ENCODE peak calls at places on chromosomes 6 and 20, in five cellular contexts. B is astrocyte, E is cardiac muscle cell, P is ovary, F is hepatocyte. G is an unnamed sample.
A peak's percentile ranks its signal among the peaks of the same experiment; 100 is the strongest.

GRCh38 chr6:11098009-11098408 is 4.4 kb downstream of the SMIM13 start:
- DNase-seq in B (no peak), E (no peak), P (no peak), F (peak; percentile 38), G (no peak)

GRCh38 chr6:95387845-95388244 is 189.5 kb upstream of the MANEA start:
- DNase-seq in B (no peak), E (no peak), P (no peak), F (no peak), G (no peak)

GRCh38 chr6:1949533-1949932 is 295.9 kb downstream of the GMDS start:
- DNase-seq in B (peak; percentile 60), E (peak; percentile 66), P (no peak), F (no peak), G (no peak)

GRCh38 chr6:170091000-170091638 is 199.8 kb downstream of the DLL1 start:
- DNase-seq in B (no peak), E (no peak), P (peak; percentile 10), F (no peak), G (no peak)

GRCh38 chr6:24720131-24720603 is 1.2 kb upstream of the C6orf62 start:
- DNase-seq in B (no peak), E (peak; percentile 64), P (peak; percentile 79), F (peak; percentile 74), G (peak; percentile 87)

GRCh38 chr20:32907886-32908285 is 49.2 kb downstream of the EFCAB8 start:
- DNase-seq in B (no peak), E (no peak), P (no peak), F (no peak), G (no peak)

GRCh38 chr6:158760618-158761250 is 58.4 kb downstream of the EZR start:
- DNase-seq in B (no peak), E (no peak), P (no peak), F (peak; percentile 19), G (no peak)

GRCh38 chr6:33197431-33198048 is 2.9 kb downstream of the RXRB start:
- DNase-seq in B (peak; percentile 48), E (peak; percentile 82), P (no peak), F (peak; percentile 84), G (peak; percentile 57)

GRCh38 chr20:40942775-40943174 is 85.8 kb upstream of the TOP1 start:
- DNase-seq in B (no peak), E (no peak), P (no peak), F (no peak), G (no peak)

GRCh38 chr6:25354078-25354940 is 75.1 kb downstream of the CARMIL1 start:
- DNase-seq in B (peak; percentile 84), E (peak; percentile 52), P (no peak), F (no peak), G (no peak)

GRCh38 chr6:26379236-26380139 is 3.4 kb upstream of the BTN2A2 start:
- DNase-seq in B (no peak), E (peak; percentile 57), P (no peak), F (no peak), G (no peak)

GRCh38 chr6:38806271-38806670 is 91.2 kb downstream of the DNAH8 start:
- DNase-seq in B (no peak), E (no peak), P (no peak), F (no peak), G (no peak)

GRCh38 chr20:9503530-9504251 is 10.7 kb upstream of the LAMP5 start:
- DNase-seq in B (peak; percentile 61), E (peak; percentile 5), P (no peak), F (no peak), G (no peak)

GRCh38 chr6:136967874-136968752 is 46.0 kb downstream of the SLC35D3 start:
- DNase-seq in B (peak; percentile 47), E (peak; percentile 77), P (peak; percentile 58), F (peak; percentile 86), G (peak; percentile 74)
- TF ChIP-seq CTCF in B (peak; percentile 64), E (peak; percentile 65), P (no peak), F (peak; percentile 72), G (no peak)

GRCh38 chr20:50308513-50309279 is 118.1 kb downstream of the CEBPB start:
- DNase-seq in B (peak; percentile 98), E (peak; percentile 99), P (peak; percentile 92), F (peak; percentile 91), G (peak; percentile 80)
- TF ChIP-seq CTCF in B (no peak), E (peak; percentile 17), P (no peak), F (no peak), G (no peak)

GRCh38 chr20:51562027-51562333 is 19.5 kb upstream of the NFATC2 start:
- DNase-seq in B (peak; percentile 26), E (peak; percentile 28), P (no peak), F (no peak), G (no peak)

GRCh38 chr20:51560550-51561307 is 18.2 kb upstream of the NFATC2 start:
- DNase-seq in B (peak; percentile 44), E (peak; percentile 19), P (no peak), F (no peak), G (no peak)

GRCh38 chr20:51563597-51564332 is 21.2 kb upstream of the NFATC2 start:
- DNase-seq in B (peak; percentile 87), E (peak; percentile 88), P (peak; percentile 72), F (peak; percentile 87), G (peak; percentile 79)

GRCh38 chr20:51563141-51563596 is 20.6 kb upstream of the NFATC2 start:
- DNase-seq in B (no peak), E (no peak), P (no peak), F (peak; percentile 29), G (no peak)

GRCh38 chr20:51562334-51563140 is 20.0 kb upstream of the NFATC2 start:
- DNase-seq in B (peak; percentile 96), E (peak; percentile 97), P (peak; percentile 85), F (peak; percentile 86), G (peak; percentile 50)
- TF ChIP-seq CTCF in B (no peak), E (peak; percentile 26), P (no peak), F (peak; percentile 32), G (no peak)

GRCh38 chr6:4788953-4789584 is 12.9 kb downstream of the CDYL start:
- DNase-seq in B (no peak), E (no peak), P (no peak), F (no peak), G (no peak)
- TF ChIP-seq CTCF in B (no peak), E (no peak), P (no peak), F (no peak), G (no peak)

DNA sequence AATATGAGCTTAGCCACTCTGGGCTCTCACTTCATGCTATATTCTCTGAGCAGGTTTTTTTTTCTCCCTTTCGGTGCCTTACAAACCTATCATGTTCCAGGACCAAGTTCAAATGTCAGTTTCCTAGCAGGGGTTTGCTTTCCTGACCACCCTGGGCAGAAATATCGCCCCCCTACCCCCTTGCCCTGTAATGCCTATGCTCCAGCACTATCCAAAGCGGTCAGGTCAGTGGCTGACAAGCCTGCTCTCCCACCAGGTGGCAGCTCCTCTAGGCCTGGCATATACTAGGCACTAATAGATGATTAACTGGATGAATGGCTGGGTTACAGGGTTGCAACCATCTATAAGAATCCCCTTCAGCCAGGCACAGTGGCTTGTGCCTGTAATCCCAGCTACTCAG is 25.7 kb upstream of the AAR2 start:
- DNase-seq in B (peak; percentile 3), E (no peak), P (no peak), F (no peak), G (no peak)
- TF ChIP-seq CTCF in B (no peak), E (peak; percentile 10), P (no peak), F (no peak), G (no peak)

DNA sequence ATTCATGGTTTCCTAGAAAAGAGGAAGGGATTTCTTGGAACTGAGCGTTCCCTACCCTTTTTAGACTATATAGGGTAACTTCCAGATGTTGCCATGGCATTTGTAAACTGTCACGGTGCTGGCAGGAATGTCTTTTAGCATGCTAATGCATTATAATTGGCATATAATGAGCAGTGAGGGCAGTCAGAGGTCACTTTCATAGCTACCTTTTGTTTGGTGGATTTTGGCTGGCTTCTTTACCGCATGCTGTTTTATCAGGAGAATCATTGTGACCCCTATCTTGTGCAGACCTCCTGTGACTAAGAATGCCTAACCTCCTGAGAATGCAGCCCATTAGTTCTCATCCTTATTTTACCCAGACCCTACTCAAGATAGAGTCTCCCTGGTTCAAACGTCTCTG is 44.2 kb downstream of the TENT5A start:
- DNase-seq in B (peak; percentile 69), E (no peak), P (no peak), F (no peak), G (no peak)
- TF ChIP-seq CTCF in B (no peak), E (no peak), P (no peak), F (no peak), G (no peak)

GRCh38 chr20:47662483-47663353 is 122.6 kb downstream of the SULF2 start:
- DNase-seq in B (no peak), E (no peak), P (no peak), F (no peak), G (no peak)

GRCh38 chr20:47664744-47665143 is 120.5 kb downstream of the SULF2 start:
- DNase-seq in B (no peak), E (no peak), P (no peak), F (no peak), G (no peak)

GRCh38 chr20:47664068-47664437 is 121.2 kb downstream of the SULF2 start:
- DNase-seq in B (no peak), E (no peak), P (no peak), F (no peak), G (no peak)

GRCh38 chr20:47661714-47662113 is 123.6 kb downstream of the SULF2 start:
- DNase-seq in B (no peak), E (no peak), P (no peak), F (no peak), G (no peak)

GRCh38 chr20:47663354-47664067 is 121.8 kb downstream of the SULF2 start:
- DNase-seq in B (peak; percentile 42), E (peak; percentile 85), P (peak; percentile 88), F (peak; percentile 83), G (peak; percentile 92)
- TF ChIP-seq CTCF in B (peak; percentile 91), E (peak; percentile 98), P (peak; percentile 96), F (peak; percentile 96), G (peak; percentile 99)

G was measured in Calu3.